ENCODE peak calls at places on chromosomes 12 and 14, in ten cellular contexts. M is Kasumi-1; V is NCI-H2171; G is dorsolateral prefrontal cortex; U is uterus; A is NCI-H1048; S is non-pigmented ciliary epithelial cell; T is stimulated activated CD8-positive, alpha-beta memory T cell treated with anti-CD3 and anti-CD28 coated beads, Interleukin-7, amount 100 ng/mL, for 4 hours; X is activated CD8-positive, alpha-beta memory T cell treated with anti-CD3 and anti-CD28 coated beads, Interleukin-2, amount 50 U/mL, for 48 hours; E is lower leg skin. Y is an unnamed sample.

GRCh38 chr12:50258167-50258551 is 25.2 kb downstream of the LIMA1 start:
- DNase-seq in M (no peak), V (no peak), G (no peak), U (no peak), A (no peak), S (no peak), T (no peak), X (no peak), E (peak), Y (no peak)

GRCh38 chr12:52052471-52053186 is 1.4 kb downstream of the NR4A1 start:
- DNase-seq in M (no peak), V (no peak), G (no peak), U (peak), A (no peak), S (no peak), T (no peak), X (no peak), E (no peak), Y (no peak)

GRCh38 chr12:122866950-122867607 is 28.8 kb downstream of the VPS37B start:
- DNase-seq in M (no peak), V (no peak), G (peak), U (no peak), A (no peak), S (no peak), T (no peak), X (no peak), E (peak), Y (no peak)

GRCh38 chr12:89593233-89593632 is 67.4 kb upstream of the POC1B start:
- DNase-seq in M (no peak), V (no peak), G (no peak), U (no peak), A (no peak), S (no peak), T (no peak), X (no peak), E (no peak), Y (no peak)

GRCh38 chr14:94904636-94905035 is 134.7 kb upstream of the GSC start:
- DNase-seq in M (no peak), V (no peak), G (no peak), U (no peak), A (no peak), S (peak), T (no peak), X (no peak), E (no peak), Y (no peak)

GRCh38 chr14:102775855-102776760 is 1.1 kb upstream of the TRAF3 start:
- DNase-seq in M (no peak), V (no peak), G (no peak), U (peak), A (no peak), S (peak), T (no peak), X (peak), E (no peak), Y (no peak)

GRCh38 chr12:65935906-65936528 is 111.7 kb downstream of the HMGA2 start:
- DNase-seq in M (no peak), V (no peak), G (no peak), U (no peak), A (no peak), S (no peak), T (no peak), X (no peak), E (no peak), Y (no peak)

GRCh38 chr14:36996857-36997590 is 175.4 kb downstream of the SLC25A21 start:
- DNase-seq in M (no peak), V (no peak), G (no peak), U (no peak), A (no peak), S (no peak), T (no peak), X (no peak), E (no peak), Y (no peak)

GRCh38 chr12:21731144-21731543 is 43.4 kb downstream of the KCNJ8 start:
- DNase-seq in M (no peak), V (no peak), G (no peak), U (no peak), A (no peak), S (no peak), T (no peak), X (no peak), E (no peak), Y (no peak)

GRCh38 chr12:124464830-124465229 is 102.6 kb downstream of the NCOR2 start:
- DNase-seq in M (no peak), V (no peak), G (no peak), U (no peak), A (no peak), S (no peak), T (no peak), X (no peak), E (no peak), Y (no peak)